ENCODE peak calls at places on chromosomes 6 and 20, in four cellular contexts. K, X, V and U are unnamed samples.

GRCh38 chr6:161422710-161423109 is 148.8 kb upstream of the AGPAT4 start:
- DNase-seq in K (no peak), X (no peak), V (no peak), U (no peak)

GRCh38 chr20:48758206-48758820 is 69.5 kb downstream of the PREX1 start:
- DNase-seq in K (no peak), X (no peak), V (no peak), U (no peak)

GRCh38 chr6:100230976-100231316 is 233.8 kb downstream of the SIM1 start:
- DNase-seq in K (no peak), X (peak; percentile 27), V (no peak), U (no peak)

GRCh38 chr20:40160151-40160550 is 528.9 kb downstream of the MAFB start:
- DNase-seq in K (peak; percentile 70), X (peak; percentile 86), V (peak; percentile 13), U (no peak)

GRCh38 chr20:38726849-38727601 is 2.7 kb downstream of the SLC32A1 start:
- DNase-seq in K (peak; percentile 97), X (peak; percentile 94), V (no peak), U (no peak)

GRCh38 chr20:10637062-10637559 is 36.7 kb downstream of the JAG1 start:
- DNase-seq in K (no peak), X (no peak), V (no peak), U (peak; percentile 40)

GRCh38 chr6:32164295-32164694 is at the start of gene EGFL8:
- DNase-seq in K (no peak), X (no peak), V (no peak), U (no peak)

GRCh38 chr6:157077251-157077650 is 246.1 kb downstream of the TMEM242 start:
- DNase-seq in K (no peak), X (no peak), V (no peak), U (no peak)

GRCh38 chr6:98572579-98572978 is 261.8 kb upstream of the POU3F2 start:
- DNase-seq in K (no peak), X (no peak), V (no peak), U (no peak)

GRCh38 chr6:76124010-76124409 is 51.5 kb upstream of the IMPG1 start:
- DNase-seq in K (no peak), X (no peak), V (no peak), U (no peak)

GRCh38 chr6:116410945-116411623 is 40.3 kb downstream of the DSE start:
- DNase-seq in K (no peak), X (no peak), V (no peak), U (peak; percentile 21)

GRCh38 chr6:105568121-105568520 is 165.2 kb upstream of the PREP start:
- DNase-seq in K (no peak), X (no peak), V (no peak), U (no peak)

GRCh38 chr6:40997256-40997957 is 41.6 kb downstream of the UNC5CL start:
- DNase-seq in K (peak; percentile 88), X (peak; percentile 99), V (no peak), U (no peak)

GRCh38 chr6:30167101-30167500 is 3.8 kb downstream of the TRIM15 start:
- DNase-seq in K (no peak), X (no peak), V (no peak), U (no peak)

GRCh38 chr6:48560408-48560807 is 449.4 kb upstream of the PTCHD4 start:
- DNase-seq in K (no peak), X (peak; percentile 38), V (no peak), U (no peak)

GRCh38 chr6:123527406-123527805 is 109.3 kb downstream of the TRDN start:
- DNase-seq in K (no peak), X (no peak), V (no peak), U (no peak)

GRCh38 chr20:13243826-13244376 is 22.8 kb downstream of the ISM1 start:
- DNase-seq in K (no peak), X (no peak), V (no peak), U (no peak)

GRCh38 chr6:18585032-18585573 is 198.0 kb downstream of the RNF144B start:
- DNase-seq in K (no peak), X (peak; percentile 43), V (no peak), U (peak; percentile 22)

GRCh38 chr6:109349419-109349987 is 32.8 kb downstream of the CD164 start:
- DNase-seq in K (no peak), X (no peak), V (no peak), U (no peak)

GRCh38 chr6:81998432-81998831 is 246.0 kb upstream of the TENT5A start:
- DNase-seq in K (no peak), X (no peak), V (no peak), U (no peak)

GRCh38 chr6:68400396-68400795 is 234.7 kb upstream of the ADGRB3 start:
- DNase-seq in K (peak; percentile 38), X (peak; percentile 6), V (no peak), U (no peak)

DNA sequence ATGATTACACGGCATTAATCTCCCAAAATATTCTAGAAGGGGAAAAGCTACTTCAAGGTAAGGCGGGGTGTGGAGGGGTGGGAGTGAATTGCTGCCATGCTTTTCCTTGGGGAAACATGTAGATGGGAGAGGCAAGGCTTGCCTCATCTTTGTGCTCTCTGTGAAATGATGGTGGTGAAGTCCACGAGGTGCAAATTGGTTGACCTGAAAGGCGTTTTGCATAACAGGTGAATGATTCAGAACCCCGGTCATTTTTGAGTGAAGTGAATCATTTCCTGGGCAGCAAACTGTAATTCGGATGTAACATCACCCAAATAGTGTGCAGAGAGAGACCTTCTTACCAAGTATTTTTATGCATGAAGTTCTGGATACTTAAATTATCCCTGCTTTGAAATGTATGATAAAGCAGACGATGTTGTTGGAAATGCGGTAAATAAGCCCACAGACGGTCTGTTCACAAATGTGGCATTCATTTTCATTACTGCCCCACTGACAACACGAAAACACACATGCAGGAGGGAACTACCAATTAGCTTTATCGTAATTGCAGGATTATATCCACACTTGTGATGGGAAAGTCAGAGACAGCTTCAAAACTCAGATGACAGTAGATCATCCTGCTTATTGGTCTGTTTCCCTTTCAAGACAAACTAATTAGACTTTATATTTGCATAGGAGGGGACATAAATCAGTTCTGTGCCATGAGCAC is 3.0 kb downstream of the CDH4 start:
- DNase-seq in K (no peak), X (no peak), V (no peak), U (no peak)
- H3K27me3 ChIP-seq in K (peaks cover 18% of the 10 kb centered on the region), X (peaks cover 9% of the 10 kb centered on the region), V (peaks cover 54% of the 10 kb centered on the region), U (no peaks in the 10 kb centered on the region)

DNA sequence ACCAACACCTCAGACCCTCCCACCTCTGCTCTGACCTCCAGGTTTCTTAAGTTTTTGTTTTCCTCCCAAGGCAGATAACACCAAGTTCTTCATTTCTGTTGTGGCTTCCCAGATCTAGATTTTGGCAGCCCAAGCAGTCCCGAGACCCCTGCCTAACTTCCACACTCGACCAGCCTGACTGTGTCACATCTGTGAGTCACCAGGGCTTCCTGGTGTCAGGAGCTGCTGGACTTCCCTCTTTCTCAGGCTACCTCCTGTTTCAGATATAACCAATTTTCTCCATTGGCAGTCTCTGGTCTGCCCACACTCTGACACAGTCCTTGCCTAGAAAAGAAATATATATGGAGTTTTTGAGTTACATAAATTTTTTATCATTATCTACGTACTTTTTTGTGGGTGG is 46.1 kb upstream of the CCN6 start:
- DNase-seq in K (no peak), X (no peak), V (no peak), U (no peak)
- H3K27ac ChIP-seq in K (no peak overlapping the region), X (no peak overlapping the region), V (no peak overlapping the region), U (no peak overlapping the region)

GRCh38 chr20:57577679-57578475 is 17.0 kb downstream of the PCK1 start:
- DNase-seq in K (no peak), X (no peak), V (no peak), U (no peak)
- H3K27me3 ChIP-seq in K (no peaks in the 10 kb centered on the region), X (no peaks in the 10 kb centered on the region), V (peaks cover 76% of the 10 kb centered on the region), U (no peaks in the 10 kb centered on the region)

GRCh38 chr6:56532766-56533551 is 109.7 kb downstream of the DST start:
- DNase-seq in K (no peak), X (no peak), V (no peak), U (no peak)

GRCh38 chr6:56534680-56535419 is 107.8 kb downstream of the DST start:
- DNase-seq in K (peak; percentile 69), X (peak; percentile 13), V (no peak), U (no peak)

GRCh38 chr6:56528412-56528841 is 114.3 kb downstream of the DST start:
- DNase-seq in K (no peak), X (no peak), V (no peak), U (no peak)

GRCh38 chr6:56529594-56530191 is 113.0 kb downstream of the DST start:
- DNase-seq in K (no peak), X (no peak), V (no peak), U (no peak)

DNA sequence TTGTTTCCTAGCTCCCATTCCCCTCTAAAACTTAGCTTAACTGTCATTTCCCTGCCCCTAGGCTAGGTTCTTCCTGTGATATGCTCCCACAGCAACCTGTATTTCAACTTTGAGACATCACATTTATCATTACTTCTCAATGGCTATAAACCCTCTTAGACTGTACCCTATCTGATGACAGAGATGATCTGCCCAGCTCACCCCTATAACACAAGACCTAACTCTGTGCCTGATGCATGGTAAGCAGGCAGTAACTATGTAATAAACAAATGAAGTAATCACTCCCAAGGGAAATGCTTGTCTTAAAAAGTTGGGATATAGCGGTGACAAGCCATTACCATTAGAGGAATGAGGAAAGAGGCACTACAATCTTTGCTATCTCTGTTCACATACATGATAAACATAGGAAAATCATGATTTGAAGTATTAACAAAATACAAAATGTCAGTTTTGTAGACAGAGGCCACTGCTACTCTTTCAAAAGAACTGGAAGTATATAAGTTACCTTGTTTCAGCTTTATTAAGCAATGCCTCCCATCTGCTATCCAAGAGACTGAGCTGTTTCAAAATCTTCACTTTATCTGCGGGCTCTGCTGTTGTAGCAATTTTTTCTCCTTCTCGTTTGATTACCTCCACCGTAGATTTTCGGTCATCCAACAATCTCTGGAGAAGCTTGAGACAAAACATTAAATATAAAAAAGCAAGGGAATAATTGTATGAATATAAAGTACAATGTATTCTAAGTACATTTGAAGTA is 110.7 kb downstream of the DST start:
- DNase-seq in K (no peak), X (no peak), V (no peak), U (no peak)
- H3K27ac ChIP-seq in K (no peak overlapping the region), X (no peak overlapping the region), V (no peak overlapping the region), U (no peak overlapping the region)

DNA sequence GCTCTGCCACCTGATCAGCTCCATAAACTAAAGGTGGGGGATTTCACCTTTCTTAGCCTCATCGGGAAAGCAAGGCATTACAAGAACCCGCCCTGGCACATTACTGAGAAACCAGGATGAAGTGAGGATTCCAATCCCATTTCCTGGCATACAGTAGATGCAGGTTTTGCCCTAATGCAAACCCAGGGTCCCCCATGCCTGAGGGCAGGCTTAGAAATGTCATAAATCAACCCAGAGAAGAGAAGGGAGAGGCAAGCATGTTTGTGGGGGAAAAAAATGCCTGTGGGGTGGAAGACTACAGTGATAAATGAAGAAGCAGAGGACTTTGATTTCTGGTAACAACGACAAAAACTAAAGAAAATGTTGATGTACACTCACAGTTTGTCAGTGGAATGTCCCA is 18.0 kb upstream of the PMEPA1 start:
- DNase-seq in K (no peak), X (no peak), V (no peak), U (no peak)
- H3K27me3 ChIP-seq in K (no peaks in the 10 kb centered on the region), X (no peaks in the 10 kb centered on the region), V (no peaks in the 10 kb centered on the region), U (no peaks in the 10 kb centered on the region)